ENCODE peak calls at places on chromosome 11, in eight cellular contexts. E is stromal cell of bone marrow; B is PC-9; L is aorta; P is AG10803; A is CD4-positive, CD25-positive, alpha-beta regulatory T cell; U is activated T-cell treated with anti-CD3 and anti-CD28 coated beads for 48 hours; M is amygdala. X is an unnamed sample.

GRCh38 chr11:27656806-27657483 is 43.3 kb downstream of the BDNF start:
- DNase-seq in P (no peak), L (no peak), B (no peak), A (no peak), M (no peak), U (no peak), E (no peak), X (no peak)

GRCh38 chr11:8717876-8718753 is 35.5 kb downstream of the RPL27A start:
- DNase-seq in E (peak), A (no peak), P (peak), U (no peak), M (peak), L (no peak), B (peak), X (no peak)

GRCh38 chr11:117396970-117397369 is 69.3 kb downstream of the CEP164 start:
- DNase-seq in M (no peak), A (no peak), E (no peak), P (no peak), U (no peak), L (peak), B (no peak), X (no peak)

GRCh38 chr11:48123934-48124755 is 92.5 kb upstream of the OR4B1 start:
- DNase-seq in M (no peak), B (no peak), A (no peak), P (no peak), E (no peak), U (no peak), L (no peak), X (no peak)

GRCh38 chr11:102810943-102811528 is 13.1 kb upstream of the MMP1 start:
- DNase-seq in U (no peak), M (no peak), A (no peak), B (no peak), E (no peak), L (no peak), P (peak), X (no peak)

GRCh38 chr11:132056689-132057088 is 686.3 kb downstream of the NTM start:
- DNase-seq in E (no peak), M (no peak), P (peak), B (no peak), U (no peak), L (no peak), A (no peak), X (no peak)

GRCh38 chr11:112024178-112024777 is 930 bp upstream of the DLAT start:
- DNase-seq in A (peak), P (no peak), M (no peak), B (no peak), U (no peak), L (no peak), E (no peak), X (no peak)

GRCh38 chr11:68302256-68303054 is 9.9 kb upstream of the LRP5 start:
- DNase-seq in L (no peak), P (peak), U (no peak), B (peak), M (no peak), E (no peak), A (no peak), X (no peak)

GRCh38 chr11:68963779-68964178 is 17.0 kb downstream of the MRGPRD start:
- DNase-seq in L (peak), M (no peak), A (no peak), B (no peak), U (no peak), P (no peak), E (no peak), X (no peak)

GRCh38 chr11:61854206-61854875 is 26.2 kb downstream of the FADS2 start:
- DNase-seq in B (no peak), A (no peak), U (no peak), M (no peak), P (no peak), L (no peak), E (no peak), X (no peak)

GRCh38 chr11:6385046-6385777 is 5.1 kb upstream of the SMPD1 start:
- DNase-seq in B (no peak), A (no peak), U (no peak), L (no peak), M (no peak), E (no peak), P (no peak), X (no peak)

GRCh38 chr11:6248248-6248647 is 9.4 kb downstream of the CNGA4 start:
- DNase-seq in M (no peak), E (peak), L (no peak), U (no peak), B (no peak), A (no peak), P (peak), X (no peak)

GRCh38 chr11:70510571-70510970 is 112.2 kb downstream of the CTTN start:
- DNase-seq in E (no peak), A (no peak), L (peak), B (no peak), U (no peak), M (no peak), P (no peak), X (no peak)

GRCh38 chr11:1881442-1882264 is 10.0 kb downstream of the PRR33 start:
- DNase-seq in E (no peak), B (no peak), M (no peak), L (peak), P (no peak), U (no peak), A (no peak), X (no peak)

GRCh38 chr11:86162257-86162656 is 82.3 kb upstream of the EED start:
- DNase-seq in A (no peak), L (no peak), B (no peak), U (no peak), M (no peak), P (peak), E (peak), X (no peak)

GRCh38 chr11:66868726-66869291 is 11.9 kb downstream of the LRFN4 start:
- DNase-seq in M (no peak), P (no peak), A (peak), E (no peak), B (no peak), L (no peak), U (peak), X (no peak)

GRCh38 chr11:130042093-130042591 is 27.6 kb upstream of the APLP2 start:
- DNase-seq in P (peak), A (no peak), L (no peak), B (no peak), U (no peak), E (peak), M (no peak), X (no peak)

GRCh38 chr11:103091441-103091809 is 535 bp downstream of the DCUN1D5 start:
- DNase-seq in M (no peak), B (peak), U (peak), A (no peak), L (peak), E (no peak), P (no peak), X (no peak)

GRCh38 chr11:73520358-73521061 is 77.4 kb downstream of the FAM168A start:
- DNase-seq in U (no peak), P (peak), B (no peak), M (no peak), L (no peak), E (no peak), A (no peak), X (no peak)

GRCh38 chr11:117391181-117391580 is 63.5 kb downstream of the CEP164 start:
- DNase-seq in E (no peak), M (no peak), P (no peak), U (no peak), L (no peak), A (no peak), B (no peak), X (no peak)

GRCh38 chr11:107293677-107294344 is 163.8 kb downstream of the CWF19L2 start:
- DNase-seq in E (no peak), L (no peak), P (no peak), U (no peak), M (no peak), B (no peak), A (no peak), X (no peak)

GRCh38 chr11:2489103-2489502 is 44.3 kb downstream of the KCNQ1 start:
- DNase-seq in B (no peak), E (no peak), U (no peak), P (no peak), A (no peak), L (no peak), M (no peak), X (no peak)

GRCh38 chr11:11786771-11787170 is 55.0 kb upstream of the USP47 start:
- DNase-seq in U (no peak), M (no peak), L (no peak), P (peak), A (no peak), E (peak), B (no peak), X (no peak)

GRCh38 chr11:109037856-109038780 is 373.2 kb downstream of the DDX10 start:
- DNase-seq in B (no peak), A (no peak), P (peak), M (no peak), U (no peak), L (no peak), E (peak), X (no peak)

GRCh38 chr11:396948-397548 is 3.0 kb downstream of the PKP3 start:
- DNase-seq in E (no peak), M (no peak), U (no peak), A (peak), B (no peak), P (peak), L (peak), X (no peak)

GRCh38 chr11:72840780-72841179 is 26.6 kb downstream of the ATG16L2 start:
- DNase-seq in E (peak), A (no peak), U (no peak), M (no peak), P (peak), B (no peak), L (no peak), X (no peak)

GRCh38 chr11:12832828-12833227 is 158.6 kb downstream of the TEAD1 start:
- DNase-seq in E (no peak), B (no peak), M (no peak), L (no peak), U (no peak), P (peak), A (no peak), X (no peak)

GRCh38 chr11:62552931-62553838 is 6.6 kb upstream of the AHNAK start:
- DNase-seq in B (peak), P (peak), M (no peak), U (no peak), L (peak), A (peak), E (peak), X (no peak)

GRCh38 chr11:83063073-83063754 is 8.5 kb downstream of the RAB30 start:
- DNase-seq in E (peak), M (no peak), L (no peak), U (no peak), P (peak), A (peak), B (no peak), X (no peak)

GRCh38 chr11:61345170-61345610 is 12.2 kb downstream of the TKFC start:
- DNase-seq in B (no peak), M (no peak), U (no peak), A (no peak), L (peak), P (peak), E (no peak), X (no peak)

GRCh38 chr11:123116486-123116885 is 54.5 kb upstream of the HSPA8 start:
- DNase-seq in P (no peak), E (no peak), L (no peak), M (no peak), A (no peak), U (no peak), B (no peak), X (no peak)

GRCh38 chr11:107549253-107549953 is 16.1 kb downstream of the ALKBH8 start:
- DNase-seq in A (peak), E (peak), P (peak), B (no peak), M (no peak), U (no peak), L (no peak), X (no peak)

GRCh38 chr11:117249571-117249970 is 17.1 kb downstream of the RNF214 start:
- DNase-seq in B (no peak), A (no peak), P (no peak), M (no peak), U (no peak), E (no peak), L (no peak), X (no peak)